ENCODE peak calls at places on chromosomes 2 and 18, in four cellular contexts. D, Z, N and H are unnamed samples.

GRCh38 chr2:17355608-17356329 is 162.5 kb downstream of the RAD51AP2 start:
- DNase-seq in D (no peak), N (no peak), Z (no peak), H (no peak)

GRCh38 chr18:56789004-56789888 is 138.1 kb downstream of the WDR7 start:
- DNase-seq in N (peak), D (no peak), Z (no peak), H (no peak)

GRCh38 chr18:21664069-21664468 is 40.5 kb downstream of the ABHD3 start:
- DNase-seq in N (no peak), D (no peak), Z (no peak), H (no peak)

GRCh38 chr18:3653263-3653858 is 203.4 kb downstream of the TGIF1 start:
- DNase-seq in Z (no peak), N (no peak), D (no peak), H (no peak)

GRCh38 chr2:210557721-210558120 is 1.3 kb downstream of the CPS1 start:
- DNase-seq in N (no peak), Z (no peak), D (no peak), H (no peak)

GRCh38 chr2:149422337-149422990 is 92.1 kb downstream of the LYPD6 start:
- DNase-seq in N (peak), Z (no peak), D (no peak), H (no peak)

GRCh38 chr2:240962371-240963064 is 35.9 kb upstream of the SNED1 start:
- DNase-seq in N (peak), Z (peak), D (peak), H (no peak)

GRCh38 chr2:205321240-205321639 is 361.1 kb upstream of the NRP2 start:
- DNase-seq in N (peak), D (no peak), Z (no peak), H (no peak)

GRCh38 chr2:227503433-227504406 is 31.8 kb downstream of the AGFG1 start:
- DNase-seq in Z (no peak), D (no peak), N (peak), H (no peak)

GRCh38 chr2:157838442-157839161 is 37.5 kb downstream of the ACVR1 start:
- DNase-seq in Z (no peak), D (no peak), N (peak), H (peak)

GRCh38 chr18:369224-370010 is 101.6 kb upstream of the THOC1 start:
- DNase-seq in D (no peak), N (no peak), Z (no peak), H (no peak)

GRCh38 chr18:3966246-3966984 is 488.7 kb downstream of the DLGAP1 start:
- DNase-seq in N (peak), D (no peak), Z (no peak), H (no peak)

GRCh38 chr2:165251361-165251760 is 12.1 kb downstream of the SCN2A start:
- DNase-seq in Z (no peak), D (no peak), N (no peak), H (no peak)

GRCh38 chr18:76264073-76264472 is 231.0 kb downstream of the ZNF516 start:
- DNase-seq in Z (no peak), D (no peak), N (no peak), H (no peak)

GRCh38 chr2:185738679-185739472 is at the start of gene FSIP2:
- DNase-seq in N (peak), Z (peak), D (peak), H (peak)

GRCh38 chr18:39647627-39648502 is 2082.3 kb upstream of the CELF4 start:
- DNase-seq in N (peak), D (no peak), Z (no peak), H (peak)

GRCh38 chr2:43218550-43219382 is 7.6 kb downstream of the ZFP36L2 start:
- DNase-seq in D (peak), N (peak), Z (peak), H (no peak)

GRCh38 chr2:43216629-43217028 is 9.8 kb downstream of the ZFP36L2 start:
- DNase-seq in N (no peak), D (peak), Z (no peak), H (no peak)

GRCh38 chr2:43215673-43216255 is 10.6 kb downstream of the ZFP36L2 start:
- DNase-seq in N (no peak), D (peak), Z (no peak), H (no peak)

GRCh38 chr2:43218221-43218549 is 8.2 kb downstream of the ZFP36L2 start:
- DNase-seq in N (peak), D (no peak), Z (no peak), H (no peak)

GRCh38 chr2:43217228-43218220 is 8.9 kb downstream of the ZFP36L2 start:
- DNase-seq in N (no peak), D (peak), Z (no peak), H (no peak)
- H3K4me3 ChIP-seq in N (no peak), D (no peak), Z (no peak), H (no peak)

DNA sequence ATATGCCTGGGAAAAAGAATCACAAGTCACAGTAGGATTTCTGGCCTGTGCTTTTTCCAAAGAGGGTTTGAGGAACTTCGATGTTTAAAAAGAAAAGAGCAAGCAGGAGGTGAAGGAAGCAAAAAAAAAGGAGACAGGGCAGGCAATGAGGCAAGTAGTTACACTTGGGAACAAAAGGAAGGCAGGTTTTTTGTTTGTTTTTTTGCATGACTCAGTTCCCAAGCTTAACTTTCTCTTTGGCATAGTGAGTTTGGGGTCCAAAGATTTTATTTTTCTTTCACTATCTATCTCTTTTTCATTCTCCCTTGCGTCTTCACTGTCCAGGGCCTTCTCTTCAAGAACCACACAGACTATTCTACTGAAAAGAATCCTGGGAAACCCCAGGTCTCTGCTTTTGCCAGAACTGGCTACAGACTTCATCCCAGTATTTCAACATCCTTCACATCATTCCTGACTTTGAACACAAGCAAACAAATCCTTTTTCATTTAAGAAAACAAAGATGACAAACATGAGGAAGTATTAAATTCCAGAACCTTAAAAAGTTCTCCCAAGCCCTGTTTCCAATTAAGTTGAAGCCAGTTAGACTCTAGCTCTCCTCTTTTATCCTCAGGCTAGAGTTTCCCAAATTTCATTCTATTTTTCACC is 210.7 kb upstream of the RND3 start:
- DNase-seq in Z (no peak), N (peak), D (no peak), H (peak)
- H3K4me3 ChIP-seq in Z (no peak), N (no peak), D (no peak), H (no peak)

GRCh38 chr2:13821255-13821880 is 811.1 kb upstream of the LRATD1 start:
- DNase-seq in N (peak), D (no peak), Z (no peak), H (peak)
- H3K4me3 ChIP-seq in N (no peak), D (no peak), Z (no peak), H (no peak)

DNA sequence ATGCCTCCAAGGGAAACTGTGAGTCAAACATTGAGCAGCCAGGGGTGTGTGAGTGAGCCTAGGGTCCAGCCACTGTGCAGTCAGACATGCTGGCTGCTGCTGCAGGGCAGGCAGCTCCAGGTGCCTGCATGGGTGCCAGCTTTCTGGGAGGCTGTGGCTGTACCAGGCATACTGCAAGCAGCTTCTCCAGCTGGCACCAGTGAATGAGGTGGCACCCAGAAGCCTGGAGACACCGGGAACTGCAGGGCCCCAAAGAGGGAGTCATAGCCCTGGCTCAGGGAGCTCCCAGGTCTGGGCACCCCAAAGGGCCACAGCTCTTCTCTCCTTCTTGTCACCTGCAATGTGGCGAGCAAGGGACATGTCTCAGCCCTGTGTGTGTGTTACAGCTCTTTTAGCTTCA is 283.2 kb downstream of the RPRM start:
- DNase-seq in D (peak), Z (peak), N (no peak), H (no peak)
- H3K4me3 ChIP-seq in D (no peak), Z (no peak), N (no peak), H (no peak)

GRCh38 chr2:74003494-74004211 is 18.9 kb downstream of the TET3 start:
- DNase-seq in Z (no peak), D (peak), N (peak), H (peak)
- H3K4me3 ChIP-seq in Z (no peak), D (no peak), N (peak), H (peak)

DNA sequence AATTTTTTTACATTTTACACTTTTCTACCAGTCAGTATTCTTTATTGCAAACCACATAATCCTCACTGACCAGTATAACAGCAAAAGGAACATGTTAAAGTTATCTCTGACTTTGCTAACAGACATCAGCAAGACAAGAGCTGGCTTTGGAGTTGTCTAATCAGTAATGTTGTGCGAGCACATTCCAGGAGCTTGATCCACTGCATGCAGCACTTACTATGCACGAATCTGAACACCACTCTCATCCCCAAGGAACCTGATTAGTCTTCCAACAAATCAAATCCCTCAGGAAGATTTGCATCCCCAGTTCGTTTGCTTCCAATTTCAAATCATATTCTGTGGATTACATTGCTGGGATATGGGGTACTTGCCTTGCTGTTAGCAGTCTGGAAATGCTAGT is 269.3 kb upstream of the EPC2 start:
- DNase-seq in Z (no peak), N (peak), D (no peak), H (no peak)
- H3K4me3 ChIP-seq in Z (no peak), N (no peak), D (no peak), H (no peak)

DNA sequence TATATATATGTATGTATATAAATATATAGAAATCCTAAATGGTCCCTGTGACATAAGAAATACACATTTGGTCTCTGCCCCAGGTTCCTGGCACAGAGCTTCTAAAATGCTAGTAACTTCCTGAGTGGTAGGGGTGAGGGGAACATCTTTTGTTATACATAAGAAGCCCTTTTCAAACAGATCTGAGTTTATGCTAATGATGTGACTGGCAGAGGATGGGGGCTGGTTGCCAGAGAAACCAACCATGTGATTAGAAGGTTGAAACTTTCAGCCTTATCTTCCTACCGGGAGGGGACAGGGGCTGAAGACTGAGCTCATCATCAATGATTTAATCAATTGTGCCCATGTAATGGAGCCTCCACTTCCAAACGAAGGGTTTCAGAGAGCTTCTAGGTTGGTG is 16.3 kb downstream of the MFSD2B start:
- DNase-seq in N (no peak), Z (peak), D (no peak), H (no peak)
- H3K4me3 ChIP-seq in N (no peak), Z (no peak), D (no peak), H (no peak)

GRCh38 chr2:105598404-105598803 is 146.3 kb upstream of the NCK2 start:
- DNase-seq in D (no peak), Z (no peak), N (no peak), H (no peak)
- H3K4me3 ChIP-seq in D (no peak), Z (no peak), N (no peak), H (no peak)

GRCh38 chr2:120016800-120017199 is 3.9 kb downstream of the EPB41L5 start:
- DNase-seq in Z (no peak), N (no peak), D (no peak), H (no peak)

GRCh38 chr2:120013569-120014223 is 819 bp downstream of the EPB41L5 start:
- DNase-seq in N (no peak), D (no peak), Z (no peak), H (no peak)

GRCh38 chr2:120012771-120013568 is at the start of gene EPB41L5:
- DNase-seq in Z (peak), D (peak), N (peak), H (peak)

GRCh38 chr2:120012363-120012762 is 514 bp upstream of the EPB41L5 start:
- DNase-seq in D (no peak), Z (no peak), N (no peak), H (no peak)

GRCh38 chr2:120014231-120014990 is 1.5 kb downstream of the EPB41L5 start:
- DNase-seq in Z (no peak), N (no peak), D (no peak), H (no peak)
- H3K4me3 ChIP-seq in Z (no peak), N (peak), D (no peak), H (peak)

GRCh38 chr2:96147593-96148201 is 2.5 kb upstream of the DUSP2 start:
- DNase-seq in N (no peak), Z (no peak), D (peak), H (no peak)
- H3K4me3 ChIP-seq in N (no peak), Z (no peak), D (no peak), H (no peak)